ENCODE peak calls at places on chromosomes 3 and 15, in nine cellular contexts. F is stimulated activated CD8-positive, alpha-beta memory T cell treated with anti-CD3 and anti-CD28 coated beads, Interleukin-7, amount 100 ng/mL, for 24 hours; H is endothelial cell; D is activated CD8-positive, alpha-beta memory T cell treated with anti-CD3 and anti-CD28 coated beads for 48 hours; T is nucleus accumbens; X is 8988T; J is activated gamma-delta T cell treated with Interleukin-2 at 50 U/mL for 16 hours; M is ovary; Y is HepG2. U is an unnamed sample.

GRCh38 chr3:170419301-170420087 is 826 bp downstream of the CLDN11 start:
- DNase-seq in H (peak; percentile 35), D (no peak), J (no peak), T (peak; percentile 80), F (no peak), M (peak; percentile 67), Y (no peak), X (no peak), U (no peak)

GRCh38 chr3:48930590-48930989 is 11.9 kb downstream of the ARIH2 start:
- DNase-seq in X (no peak), H (no peak), D (no peak), M (no peak), F (no peak), Y (no peak), J (no peak), T (no peak), U (no peak)

GRCh38 chr3:113129168-113129567 is 82.2 kb upstream of the BOC start:
- DNase-seq in Y (no peak), H (no peak), X (no peak), J (no peak), M (no peak), T (no peak), D (no peak), F (no peak), U (no peak)

GRCh38 chr15:49145651-49146609 is 9.5 kb downstream of the COPS2 start:
- DNase-seq in H (peak; percentile 37), Y (peak; percentile 45), D (no peak), M (no peak), F (no peak), X (no peak), J (peak; percentile 10), T (peak; percentile 12), U (no peak)

GRCh38 chr3:156973954-156974353 is 147.8 kb downstream of the LEKR1 start:
- DNase-seq in T (no peak), J (no peak), F (no peak), X (no peak), D (no peak), Y (no peak), H (no peak), M (no peak), U (no peak)

GRCh38 chr3:124770341-124771082 is 40.3 kb downstream of the UMPS start:
- DNase-seq in Y (no peak), X (no peak), J (no peak), D (no peak), M (no peak), T (peak; percentile 53), F (no peak), H (no peak), U (no peak)

GRCh38 chr3:45607790-45608189 is 13.2 kb downstream of the LIMD1 start:
- DNase-seq in X (no peak), Y (no peak), F (no peak), H (no peak), T (no peak), M (no peak), D (no peak), J (no peak), U (no peak)

GRCh38 chr15:88838667-88839066 is 35.4 kb downstream of the ACAN start:
- DNase-seq in D (no peak), J (no peak), X (no peak), M (no peak), F (no peak), Y (no peak), T (no peak), H (no peak), U (no peak)

GRCh38 chr3:185365281-185366211 is 2.6 kb downstream of the MAP3K13 start:
- DNase-seq in F (no peak), T (no peak), M (no peak), J (no peak), X (no peak), H (no peak), Y (no peak), D (no peak), U (no peak)

GRCh38 chr3:169432692-169433432 is 230.7 kb downstream of the MECOM start:
- DNase-seq in M (no peak), F (no peak), T (no peak), X (no peak), Y (no peak), J (no peak), H (no peak), D (no peak), U (no peak)

GRCh38 chr15:94584833-94585244 is 353.5 kb downstream of the MCTP2 start:
- DNase-seq in X (no peak), M (peak; percentile 22), T (no peak), J (peak; percentile 38), Y (no peak), H (peak; percentile 63), F (peak; percentile 22), D (peak; percentile 24), U (no peak)

GRCh38 chr3:111338059-111338698 is 203.8 kb upstream of the CD96 start:
- DNase-seq in M (peak; percentile 48), D (no peak), T (no peak), H (peak; percentile 70), F (peak; percentile 20), Y (peak; percentile 62), J (peak; percentile 33), X (peak; percentile 18), U (peak; percentile 12)

GRCh38 chr3:46091971-46092703 is 64.9 kb upstream of the XCR1 start:
- DNase-seq in T (no peak), H (no peak), X (no peak), J (no peak), M (no peak), D (no peak), F (no peak), Y (no peak), U (no peak)

GRCh38 chr15:59885832-59886231 is 118.3 kb upstream of the FOXB1 start:
- DNase-seq in H (peak; percentile 9), X (no peak), M (no peak), D (no peak), J (no peak), T (no peak), Y (no peak), F (no peak), U (no peak)

GRCh38 chr3:64104691-64105101 is 81.4 kb upstream of the PSMD6 start:
- DNase-seq in Y (no peak), F (no peak), D (no peak), X (no peak), M (no peak), H (no peak), J (no peak), T (no peak), U (no peak)

GRCh38 chr3:170077406-170077805 is 39.6 kb downstream of the GPR160 start:
- DNase-seq in F (no peak), T (no peak), J (no peak), D (no peak), H (no peak), M (no peak), X (no peak), Y (peak; percentile 19), U (no peak)

GRCh38 chr3:60743631-60744164 is 507.6 kb downstream of the FHIT start:
- DNase-seq in J (no peak), H (peak; percentile 33), D (no peak), Y (peak; percentile 21), X (no peak), M (no peak), F (no peak), T (no peak), U (no peak)

GRCh38 chr3:71031151-71031550 is 552.4 kb downstream of the FOXP1 start:
- DNase-seq in F (no peak), J (no peak), X (no peak), T (no peak), Y (no peak), D (no peak), H (no peak), M (no peak), U (no peak)

GRCh38 chr3:156790141-156790540 is 36.0 kb upstream of the LEKR1 start:
- DNase-seq in M (no peak), D (no peak), F (no peak), J (no peak), T (no peak), Y (no peak), X (no peak), H (no peak), U (no peak)

GRCh38 chr15:44729394-44729913 is 6.9 kb upstream of the TRIM69 start:
- DNase-seq in Y (no peak), M (no peak), T (peak; percentile 59), X (no peak), J (peak; percentile 42), D (no peak), F (no peak), H (no peak), U (no peak)

GRCh38 chr3:184227481-184227935 is 1.9 kb upstream of the VWA5B2 start:
- DNase-seq in D (no peak), F (no peak), H (peak; percentile 57), X (peak; percentile 92), M (no peak), T (no peak), Y (peak; percentile 44), J (peak; percentile 49), U (peak; percentile 51)

GRCh38 chr3:63032876-63033275 is 157.7 kb upstream of the CADPS start:
- DNase-seq in J (no peak), M (no peak), Y (no peak), D (no peak), H (no peak), T (no peak), X (no peak), F (no peak), U (no peak)

GRCh38 chr3:153614563-153614962 is 452.5 kb downstream of the RAP2B start:
- DNase-seq in T (no peak), M (no peak), J (no peak), H (no peak), F (no peak), Y (no peak), D (no peak), X (no peak), U (no peak)

GRCh38 chr3:52400275-52400793 is 44.6 kb downstream of the SEMA3G start:
- DNase-seq in J (no peak), D (no peak), X (peak; percentile 19), Y (no peak), H (no peak), T (no peak), M (no peak), F (no peak), U (no peak)

GRCh38 chr3:54951405-54951804 is 23.5 kb upstream of the LRTM1 start:
- DNase-seq in Y (peak; percentile 3), T (peak; percentile 48), X (peak; percentile 37), H (peak; percentile 72), F (no peak), J (no peak), D (no peak), M (peak; percentile 84), U (no peak)

GRCh38 chr15:82739086-82739485 is 29.4 kb upstream of the AP3B2 start:
- DNase-seq in H (no peak), X (no peak), F (no peak), Y (no peak), T (no peak), D (no peak), J (no peak), M (no peak), U (no peak)

GRCh38 chr15:98611808-98612207 is 36.5 kb upstream of the IGF1R start:
- DNase-seq in X (no peak), D (no peak), M (no peak), H (no peak), F (no peak), T (no peak), J (no peak), Y (no peak), U (no peak)

GRCh38 chr3:151841801-151842200 is 27.9 kb downstream of the AADAC start:
- DNase-seq in T (no peak), D (no peak), H (no peak), M (no peak), Y (no peak), X (no peak), J (no peak), F (no peak), U (no peak)

U was measured in T-helper 9 cell.